ENCODE peak calls at places on chromosomes 1 and 21, in eight cellular contexts. F is stimulated activated CD8-positive, alpha-beta memory T cell treated with anti-CD3 and anti-CD28 coated beads, Interleukin-2, amount 100 ng/mL, for 48 hours; H is T-cell; P is left ventricle myocardium superior; Q is foreskin fibroblast; V is GM13976; I is esophagus squamous epithelium; B is naive thymus-derived CD4-positive, alpha-beta T cell. E is an unnamed sample.

GRCh38 chr1:23959461-23960290 is at the start of gene PNRC2:
- DNase-seq in F (peak), H (peak), P (peak), B (peak), I (peak), V (peak), Q (peak), E (peak)

GRCh38 chr1:239349699-239350098 is 36.7 kb upstream of the CHRM3 start:
- DNase-seq in F (no peak), V (no peak), I (no peak), H (no peak), Q (no peak), P (no peak), B (no peak), E (no peak)

GRCh38 chr1:68624233-68624632 is 127.4 kb upstream of the DEPDC1 start:
- DNase-seq in B (no peak), P (no peak), F (no peak), I (no peak), V (no peak), Q (peak), H (no peak), E (no peak)

GRCh38 chr1:158496379-158496778 is 24.4 kb downstream of the OR10R2 start:
- DNase-seq in H (no peak), I (no peak), P (no peak), F (no peak), B (no peak), V (peak), Q (no peak), E (no peak)

GRCh38 chr1:92711473-92712165 is 73.3 kb downstream of the EVI5 start:
- DNase-seq in H (no peak), Q (no peak), V (no peak), P (no peak), I (no peak), F (no peak), B (no peak), E (no peak)

GRCh38 chr1:73674945-73675561 is 522.9 kb downstream of the LRRIQ3 start:
- DNase-seq in F (no peak), B (no peak), Q (no peak), V (peak), I (no peak), H (no peak), P (no peak), E (peak)

GRCh38 chr1:57015071-57015470 is 49.3 kb upstream of the C8B start:
- DNase-seq in I (no peak), Q (no peak), V (no peak), B (no peak), F (no peak), H (no peak), P (no peak), E (no peak)

GRCh38 chr1:3662080-3662671 is 9.9 kb downstream of the TP73 start:
- DNase-seq in Q (no peak), H (no peak), I (no peak), B (no peak), P (no peak), F (no peak), V (no peak), E (no peak)

GRCh38 chr1:31414692-31415370 is 1.8 kb downstream of the SERINC2 start:
- DNase-seq in H (no peak), B (no peak), Q (no peak), V (no peak), F (no peak), I (no peak), P (no peak), E (no peak)

GRCh38 chr1:198151688-198152087 is 5.1 kb upstream of the NEK7 start:
- DNase-seq in F (no peak), P (no peak), H (no peak), I (no peak), B (no peak), V (no peak), Q (no peak), E (no peak)

GRCh38 chr1:153543738-153544135 is 1.9 kb downstream of the S100A4 start:
- DNase-seq in H (no peak), V (no peak), I (no peak), B (no peak), F (no peak), Q (no peak), P (no peak), E (no peak)

GRCh38 chr1:182897696-182898095 is 55.3 kb downstream of the SHCBP1L start:
- DNase-seq in B (no peak), F (no peak), V (no peak), I (no peak), H (no peak), Q (no peak), P (no peak), E (no peak)

GRCh38 chr1:18962855-18963737 is 6.6 kb upstream of the IFFO2 start:
- DNase-seq in B (no peak), V (no peak), Q (no peak), I (no peak), P (no peak), F (no peak), H (no peak), E (no peak)

GRCh38 chr1:94183197-94183815 is 54.1 kb downstream of the ARHGAP29 start:
- DNase-seq in I (no peak), Q (no peak), H (no peak), P (no peak), V (no peak), F (no peak), B (no peak), E (no peak)

GRCh38 chr1:162383091-162383490 is 1.6 kb downstream of the C1orf226 start:
- DNase-seq in H (no peak), Q (no peak), V (no peak), B (no peak), I (no peak), P (no peak), F (no peak), E (no peak)

GRCh38 chr1:52629021-52629643 is 3.8 kb upstream of the SHISAL2A start:
- DNase-seq in Q (no peak), V (no peak), I (no peak), B (no peak), F (no peak), H (no peak), P (no peak), E (no peak)

GRCh38 chr1:100575406-100575805 is 37.5 kb downstream of the GPR88 start:
- DNase-seq in F (no peak), P (no peak), H (no peak), B (no peak), Q (no peak), I (no peak), V (no peak), E (no peak)

GRCh38 chr1:153415850-153416570 is at the start of gene S100A7A:
- DNase-seq in V (no peak), Q (no peak), F (no peak), B (no peak), I (no peak), H (no peak), P (no peak), E (no peak)

GRCh38 chr1:15100369-15101111 is 53.0 kb upstream of the TMEM51 start:
- DNase-seq in F (peak), I (no peak), B (no peak), V (peak), P (peak), Q (peak), H (peak), E (no peak)

GRCh38 chr1:202056644-202057334 is 46.4 kb downstream of the ELF3 start:
- DNase-seq in H (no peak), F (no peak), B (no peak), Q (no peak), V (no peak), P (peak), I (no peak), E (no peak)

GRCh38 chr1:7549277-7549676 is 221.8 kb upstream of the VAMP3 start:
- DNase-seq in B (no peak), I (no peak), P (no peak), V (no peak), F (peak), H (no peak), Q (peak), E (no peak)

GRCh38 chr1:65225179-65225578 is 77.2 kb downstream of the AK4 start:
- DNase-seq in Q (no peak), F (no peak), H (no peak), V (no peak), B (no peak), I (no peak), P (no peak), E (no peak)

GRCh38 chr1:16981269-16981849 is 939 bp upstream of the MFAP2 start:
- DNase-seq in H (no peak), F (no peak), I (no peak), Q (peak), B (no peak), V (no peak), P (no peak), E (no peak)

GRCh38 chr1:40059292-40059959 is 18.9 kb downstream of the CAP1 start:
- DNase-seq in B (peak), Q (peak), F (no peak), I (no peak), V (no peak), P (no peak), H (no peak), E (peak)

GRCh38 chr21:34732388-34732821 is 63.6 kb downstream of the CLIC6 start:
- DNase-seq in B (no peak), H (no peak), P (no peak), I (no peak), F (no peak), Q (no peak), V (no peak), E (no peak)

GRCh38 chr1:7331926-7332535 is 439.1 kb upstream of the VAMP3 start:
- DNase-seq in Q (no peak), B (no peak), H (no peak), P (no peak), I (no peak), V (no peak), F (no peak), E (no peak)

GRCh38 chr1:246782120-246782900 is 58.1 kb downstream of the SCCPDH start:
- DNase-seq in V (no peak), F (no peak), H (no peak), Q (peak), B (no peak), I (no peak), P (peak), E (peak)

GRCh38 chr1:35120458-35121133 is 41.4 kb downstream of the ZMYM1 start:
- DNase-seq in Q (no peak), F (no peak), V (peak), I (no peak), P (peak), B (no peak), H (no peak), E (no peak)

GRCh38 chr1:240613353-240614142 is 1.6 kb upstream of the GREM2 start:
- DNase-seq in F (no peak), H (no peak), P (no peak), V (no peak), Q (no peak), I (no peak), B (no peak), E (no peak)

GRCh38 chr1:43348809-43349593 is 9.8 kb upstream of the CDC20 start:
- DNase-seq in V (peak), B (peak), F (no peak), I (peak), H (peak), Q (no peak), P (peak), E (no peak)

GRCh38 chr1:29802181-29803068 is 566.1 kb downstream of the PTPRU start:
- DNase-seq in B (no peak), Q (no peak), H (no peak), V (peak), P (no peak), I (no peak), F (no peak), E (no peak)

GRCh38 chr21:45408811-45409261 is 3.9 kb downstream of the COL18A1 start:
- DNase-seq in Q (no peak), H (no peak), B (no peak), P (peak), F (no peak), V (no peak), I (no peak), E (no peak)

GRCh38 chr1:14142397-14143095 is 442.6 kb downstream of the PRDM2 start:
- DNase-seq in B (no peak), V (no peak), F (no peak), I (no peak), H (no peak), P (no peak), Q (no peak), E (no peak)

GRCh38 chr21:45164838-45165237 is 90.5 kb downstream of the ADARB1 start:
- DNase-seq in B (no peak), V (no peak), H (no peak), I (no peak), Q (no peak), P (no peak), F (no peak), E (no peak)

GRCh38 chr1:172969611-172970010 is 81.1 kb downstream of the TNFSF18 start:
- DNase-seq in B (no peak), H (no peak), P (no peak), I (no peak), Q (peak), V (no peak), F (no peak), E (no peak)

GRCh38 chr21:17446737-17447136 is 66.1 kb upstream of the CXADR start:
- DNase-seq in B (no peak), Q (no peak), H (no peak), F (no peak), V (no peak), I (no peak), P (no peak), E (no peak)